ENCODE peak calls at places on chromosomes 12 and 14, in five cellular contexts. B, H, V, G and S are unnamed samples.

GRCh38 chr14:23071244-23071974 is 14.1 kb upstream of the CDH24 start:
- DNase-seq in H (no peak), G (peak), B (peak), V (no peak), S (no peak)

GRCh38 chr14:91415794-91416743 is 1.6 kb downstream of the CCDC88C start:
- DNase-seq in G (no peak), V (peak), H (no peak), B (no peak), S (no peak)

GRCh38 chr14:68941820-68942219 is 37.3 kb downstream of the ACTN1 start:
- DNase-seq in B (no peak), V (no peak), H (no peak), G (peak), S (no peak)

GRCh38 chr12:8455281-8455680 is 481 bp upstream of the CLEC6A start:
- DNase-seq in H (no peak), V (no peak), B (no peak), G (no peak), S (no peak)

GRCh38 chr12:133026996-133027395 is 10.3 kb upstream of the ZNF84 start:
- DNase-seq in H (no peak), G (no peak), B (no peak), V (no peak), S (no peak)

GRCh38 chr12:62647586-62647985 is 181.0 kb downstream of the MON2 start:
- DNase-seq in B (no peak), V (no peak), G (no peak), H (no peak), S (no peak)

GRCh38 chr14:76257111-76257803 is 105.5 kb downstream of the GPATCH2L start:
- DNase-seq in H (no peak), V (no peak), G (no peak), B (no peak), S (no peak)

GRCh38 chr12:122454250-122454721 is 31.8 kb upstream of the CLIP1 start:
- DNase-seq in V (no peak), H (no peak), B (no peak), G (no peak), S (no peak)

GRCh38 chr12:64392221-64392620 is 1.7 kb upstream of the C12orf56 start:
- DNase-seq in B (no peak), G (no peak), H (no peak), V (no peak), S (peak)

GRCh38 chr14:96091941-96092411 is 52.8 kb downstream of the C14orf132 start:
- DNase-seq in V (no peak), G (no peak), H (no peak), B (no peak), S (no peak)

GRCh38 chr14:97005908-97006307 is 208.7 kb downstream of the VRK1 start:
- DNase-seq in G (no peak), H (no peak), B (no peak), V (no peak), S (no peak)

GRCh38 chr14:59189281-59189821 is 884 bp downstream of the DAAM1 start:
- DNase-seq in G (peak), B (peak), H (no peak), V (peak), S (peak)

GRCh38 chr12:94379479-94380113 is 80.1 kb downstream of the CEP83 start:
- DNase-seq in G (no peak), V (no peak), B (no peak), H (no peak), S (no peak)

GRCh38 chr12:85273411-85274075 is 6.5 kb upstream of the ALX1 start:
- DNase-seq in G (peak), H (no peak), V (no peak), B (no peak), S (no peak)

GRCh38 chr12:7383157-7383556 is 60.8 kb downstream of the CD163L1 start:
- DNase-seq in G (peak), B (no peak), H (no peak), V (no peak), S (no peak)

GRCh38 chr12:10288989-10289388 is 18.7 kb upstream of the KLRD1 start:
- DNase-seq in B (no peak), H (no peak), G (no peak), V (no peak), S (peak)

GRCh38 chr14:34874386-34875030 is 652 bp downstream of the BAZ1A start:
- DNase-seq in V (peak), H (peak), B (peak), G (peak), S (peak)

GRCh38 chr12:87290505-87290904 is 738.7 kb downstream of the C12orf50 start:
- DNase-seq in G (no peak), B (no peak), H (no peak), V (no peak), S (no peak)

GRCh38 chr12:124921200-124922008 is 7.0 kb upstream of the UBC start:
- DNase-seq in B (peak), V (no peak), G (peak), H (no peak), S (peak)

GRCh38 chr14:52220924-52221802 is 46.3 kb upstream of the PTGDR start:
- DNase-seq in V (no peak), G (no peak), H (no peak), B (no peak), S (no peak)

GRCh38 chr12:75908961-75909699 is 122.4 kb downstream of the PHLDA1 start:
- DNase-seq in B (peak), G (peak), V (no peak), H (no peak), S (peak)

GRCh38 chr12:67394600-67394999 is 125.4 kb downstream of the CAND1 start:
- DNase-seq in G (peak), B (no peak), V (no peak), H (no peak), S (peak)

GRCh38 chr14:80419769-80420168 is 208.5 kb upstream of the DIO2 start:
- DNase-seq in G (no peak), V (no peak), B (no peak), H (no peak), S (no peak)

GRCh38 chr14:96105921-96106441 is 66.8 kb downstream of the C14orf132 start:
- DNase-seq in B (no peak), H (no peak), G (peak), V (no peak), S (no peak)

GRCh38 chr14:90534091-90534837 is 137.4 kb downstream of the CALM1 start:
- DNase-seq in V (no peak), G (peak), B (peak), H (no peak), S (no peak)

GRCh38 chr12:131370791-131371579 is 339.9 kb upstream of the SFSWAP start:
- DNase-seq in G (no peak), H (no peak), B (no peak), V (no peak), S (no peak)